ENCODE peak calls at places on chromosomes 3 and 15, in nine cellular contexts. One of them, this sample, is unnamed. For H3K4me1, the result is how much of the 10 kb centered on the place peaks cover.

GRCh38 chr15:36814085-36814484 is 234.7 kb downstream of the CDIN1 start:
- DNase-seq in right atrium auricular region: no peak
- DNase-seq in effector memory CD4-positive, alpha-beta T cell: no peak
- DNase-seq in A673: no peak
- DNase-seq in ovary: no peak
- DNase-seq in psoas muscle: no peak
- DNase-seq in thyroid gland: no peak
- DNase-seq in Panc1: no peak
- DNase-seq in CD4-positive, CD25-positive, alpha-beta regulatory T cell: no peak
- DNase-seq in this sample: no peak

GRCh38 chr3:9534429-9534828 is 19.2 kb downstream of the LHFPL4 start:
- DNase-seq in CD4-positive, CD25-positive, alpha-beta regulatory T cell: no peak
- DNase-seq in effector memory CD4-positive, alpha-beta T cell: no peak
- DNase-seq in ovary: no peak
- DNase-seq in right atrium auricular region: no peak
- DNase-seq in Panc1: no peak
- DNase-seq in thyroid gland: no peak
- DNase-seq in A673: no peak
- DNase-seq in psoas muscle: no peak
- DNase-seq in this sample: no peak

GRCh38 chr3:76044601-76045600 is 259.6 kb upstream of the ZNF717 start:
- DNase-seq in psoas muscle: no peak
- DNase-seq in CD4-positive, CD25-positive, alpha-beta regulatory T cell: no peak
- DNase-seq in Panc1: no peak
- DNase-seq in effector memory CD4-positive, alpha-beta T cell: no peak
- DNase-seq in ovary: no peak
- DNase-seq in right atrium auricular region: no peak
- DNase-seq in thyroid gland: peak
- DNase-seq in A673: peak
- DNase-seq in this sample: peak

GRCh38 chr3:146072824-146073223 is 88.2 kb downstream of the PLOD2 start:
- DNase-seq in A673: no peak
- DNase-seq in right atrium auricular region: no peak
- DNase-seq in effector memory CD4-positive, alpha-beta T cell: no peak
- DNase-seq in Panc1: no peak
- DNase-seq in psoas muscle: no peak
- DNase-seq in ovary: no peak
- DNase-seq in CD4-positive, CD25-positive, alpha-beta regulatory T cell: no peak
- DNase-seq in thyroid gland: no peak
- DNase-seq in this sample: peak

GRCh38 chr3:100891033-100891432 is 102.2 kb downstream of the ABI3BP start:
- DNase-seq in thyroid gland: no peak
- DNase-seq in A673: peak
- DNase-seq in Panc1: no peak
- DNase-seq in ovary: no peak
- DNase-seq in CD4-positive, CD25-positive, alpha-beta regulatory T cell: no peak
- DNase-seq in effector memory CD4-positive, alpha-beta T cell: no peak
- DNase-seq in right atrium auricular region: no peak
- DNase-seq in psoas muscle: no peak
- DNase-seq in this sample: no peak

GRCh38 chr3:73729969-73730440 is 105.3 kb upstream of the PDZRN3 start:
- DNase-seq in thyroid gland: no peak
- DNase-seq in psoas muscle: peak
- DNase-seq in Panc1: no peak
- DNase-seq in A673: no peak
- DNase-seq in CD4-positive, CD25-positive, alpha-beta regulatory T cell: no peak
- DNase-seq in right atrium auricular region: no peak
- DNase-seq in effector memory CD4-positive, alpha-beta T cell: no peak
- DNase-seq in ovary: no peak
- DNase-seq in this sample: no peak

GRCh38 chr3:47318921-47319320 is 36.2 kb downstream of the KLHL18 start:
- DNase-seq in thyroid gland: no peak
- DNase-seq in A673: no peak
- DNase-seq in CD4-positive, CD25-positive, alpha-beta regulatory T cell: no peak
- DNase-seq in right atrium auricular region: no peak
- DNase-seq in effector memory CD4-positive, alpha-beta T cell: no peak
- DNase-seq in Panc1: no peak
- DNase-seq in psoas muscle: no peak
- DNase-seq in ovary: no peak
- DNase-seq in this sample: no peak

GRCh38 chr3:189927975-189928895 is 192.5 kb downstream of the P3H2 start:
- DNase-seq in effector memory CD4-positive, alpha-beta T cell: no peak
- DNase-seq in thyroid gland: no peak
- DNase-seq in Panc1: no peak
- DNase-seq in ovary: no peak
- DNase-seq in psoas muscle: no peak
- DNase-seq in right atrium auricular region: no peak
- DNase-seq in A673: no peak
- DNase-seq in CD4-positive, CD25-positive, alpha-beta regulatory T cell: no peak
- DNase-seq in this sample: no peak

GRCh38 chr15:89230277-89230676 is 8.9 kb upstream of the RLBP1 start:
- DNase-seq in Panc1: no peak
- DNase-seq in effector memory CD4-positive, alpha-beta T cell: no peak
- DNase-seq in ovary: no peak
- DNase-seq in A673: no peak
- DNase-seq in right atrium auricular region: no peak
- DNase-seq in CD4-positive, CD25-positive, alpha-beta regulatory T cell: no peak
- DNase-seq in psoas muscle: no peak
- DNase-seq in thyroid gland: no peak
- DNase-seq in this sample: no peak

GRCh38 chr15:65528461-65529060 is 1.7 kb upstream of the HACD3 start:
- DNase-seq in psoas muscle: no peak
- DNase-seq in effector memory CD4-positive, alpha-beta T cell: no peak
- DNase-seq in A673: no peak
- DNase-seq in thyroid gland: no peak
- DNase-seq in CD4-positive, CD25-positive, alpha-beta regulatory T cell: no peak
- DNase-seq in right atrium auricular region: no peak
- DNase-seq in ovary: no peak
- DNase-seq in Panc1: no peak
- DNase-seq in this sample: no peak

GRCh38 chr3:169954142-169954756 is 12.4 kb upstream of the SEC62 start:
- DNase-seq in Panc1: no peak
- DNase-seq in thyroid gland: no peak
- DNase-seq in A673: no peak
- DNase-seq in psoas muscle: no peak
- DNase-seq in ovary: no peak
- DNase-seq in right atrium auricular region: no peak
- DNase-seq in effector memory CD4-positive, alpha-beta T cell: no peak
- DNase-seq in CD4-positive, CD25-positive, alpha-beta regulatory T cell: no peak
- DNase-seq in this sample: no peak

GRCh38 chr3:20111836-20112235 is 71.6 kb downstream of the KAT2B start:
- DNase-seq in ovary: no peak
- DNase-seq in psoas muscle: no peak
- DNase-seq in effector memory CD4-positive, alpha-beta T cell: no peak
- DNase-seq in CD4-positive, CD25-positive, alpha-beta regulatory T cell: no peak
- DNase-seq in Panc1: peak
- DNase-seq in A673: no peak
- DNase-seq in right atrium auricular region: no peak
- DNase-seq in thyroid gland: no peak
- DNase-seq in this sample: no peak

GRCh38 chr3:111712294-111713180 is 117.4 kb upstream of the ZBED2 start:
- DNase-seq in effector memory CD4-positive, alpha-beta T cell: no peak
- DNase-seq in CD4-positive, CD25-positive, alpha-beta regulatory T cell: peak
- DNase-seq in psoas muscle: no peak
- DNase-seq in A673: no peak
- DNase-seq in thyroid gland: no peak
- DNase-seq in Panc1: no peak
- DNase-seq in ovary: no peak
- DNase-seq in right atrium auricular region: no peak
- DNase-seq in this sample: no peak

GRCh38 chr3:96331341-96331740 is 483.1 kb upstream of the EPHA6 start:
- DNase-seq in psoas muscle: no peak
- DNase-seq in A673: no peak
- DNase-seq in effector memory CD4-positive, alpha-beta T cell: no peak
- DNase-seq in CD4-positive, CD25-positive, alpha-beta regulatory T cell: no peak
- DNase-seq in Panc1: no peak
- DNase-seq in thyroid gland: no peak
- DNase-seq in right atrium auricular region: no peak
- DNase-seq in ovary: no peak
- DNase-seq in this sample: peak

GRCh38 chr15:94894056-94894455 is 662.7 kb downstream of the MCTP2 start:
- DNase-seq in effector memory CD4-positive, alpha-beta T cell: no peak
- DNase-seq in ovary: no peak
- DNase-seq in CD4-positive, CD25-positive, alpha-beta regulatory T cell: no peak
- DNase-seq in psoas muscle: no peak
- DNase-seq in Panc1: no peak
- DNase-seq in thyroid gland: no peak
- DNase-seq in right atrium auricular region: no peak
- DNase-seq in A673: no peak
- DNase-seq in this sample: no peak

GRCh38 chr15:66172339-66172980 is 81.1 kb downstream of the MEGF11 start:
- DNase-seq in ovary: no peak
- DNase-seq in thyroid gland: no peak
- DNase-seq in A673: no peak
- DNase-seq in psoas muscle: no peak
- DNase-seq in Panc1: no peak
- DNase-seq in CD4-positive, CD25-positive, alpha-beta regulatory T cell: no peak
- DNase-seq in effector memory CD4-positive, alpha-beta T cell: no peak
- DNase-seq in right atrium auricular region: no peak
- DNase-seq in this sample: no peak

GRCh38 chr3:100042144-100042543 is 72.2 kb downstream of the FILIP1L start:
- DNase-seq in CD4-positive, CD25-positive, alpha-beta regulatory T cell: no peak
- DNase-seq in right atrium auricular region: no peak
- DNase-seq in ovary: no peak
- DNase-seq in A673: no peak
- DNase-seq in thyroid gland: no peak
- DNase-seq in psoas muscle: no peak
- DNase-seq in effector memory CD4-positive, alpha-beta T cell: no peak
- DNase-seq in Panc1: peak
- DNase-seq in this sample: no peak

GRCh38 chr3:139541898-139542288 is 2.4 kb upstream of the RBP1 start:
- DNase-seq in effector memory CD4-positive, alpha-beta T cell: no peak
- DNase-seq in thyroid gland: no peak
- DNase-seq in ovary: no peak
- DNase-seq in CD4-positive, CD25-positive, alpha-beta regulatory T cell: no peak
- DNase-seq in A673: no peak
- DNase-seq in Panc1: no peak
- DNase-seq in right atrium auricular region: no peak
- DNase-seq in psoas muscle: no peak
- DNase-seq in this sample: no peak
- H3K4me1 ChIP-seq in effector memory CD4-positive, alpha-beta T cell: under half
- H3K4me1 ChIP-seq in thyroid gland: under half
- H3K4me1 ChIP-seq in ovary: under half
- H3K4me1 ChIP-seq in CD4-positive, CD25-positive, alpha-beta regulatory T cell: under half
- H3K4me1 ChIP-seq in A673: under half
- H3K4me1 ChIP-seq in Panc1: under half
- H3K4me1 ChIP-seq in right atrium auricular region: under half
- H3K4me1 ChIP-seq in psoas muscle: under half
- H3K4me1 ChIP-seq in this sample: under half

GRCh38 chr3:30629736-30630135 is 23.3 kb downstream of the TGFBR2 start:
- DNase-seq in CD4-positive, CD25-positive, alpha-beta regulatory T cell: no peak
- DNase-seq in thyroid gland: no peak
- DNase-seq in A673: no peak
- DNase-seq in psoas muscle: no peak
- DNase-seq in effector memory CD4-positive, alpha-beta T cell: no peak
- DNase-seq in right atrium auricular region: no peak
- DNase-seq in Panc1: no peak
- DNase-seq in ovary: no peak
- DNase-seq in this sample: no peak
- H3K4me1 ChIP-seq in CD4-positive, CD25-positive, alpha-beta regulatory T cell: half or more
- H3K4me1 ChIP-seq in thyroid gland: under half
- H3K4me1 ChIP-seq in A673: half or more
- H3K4me1 ChIP-seq in psoas muscle: half or more
- H3K4me1 ChIP-seq in effector memory CD4-positive, alpha-beta T cell: half or more
- H3K4me1 ChIP-seq in right atrium auricular region: half or more
- H3K4me1 ChIP-seq in Panc1: under half
- H3K4me1 ChIP-seq in ovary: under half
- H3K4me1 ChIP-seq in this sample: under half

GRCh38 chr3:141074529-141074928 is 23.4 kb downstream of the SPSB4 start:
- DNase-seq in psoas muscle: no peak
- DNase-seq in ovary: no peak
- DNase-seq in right atrium auricular region: no peak
- DNase-seq in thyroid gland: no peak
- DNase-seq in effector memory CD4-positive, alpha-beta T cell: no peak
- DNase-seq in CD4-positive, CD25-positive, alpha-beta regulatory T cell: no peak
- DNase-seq in A673: no peak
- DNase-seq in Panc1: no peak
- DNase-seq in this sample: no peak
- H3K4me1 ChIP-seq in psoas muscle: under half
- H3K4me1 ChIP-seq in ovary: under half
- H3K4me1 ChIP-seq in right atrium auricular region: under half
- H3K4me1 ChIP-seq in thyroid gland: under half
- H3K4me1 ChIP-seq in effector memory CD4-positive, alpha-beta T cell: under half
- H3K4me1 ChIP-seq in CD4-positive, CD25-positive, alpha-beta regulatory T cell: under half
- H3K4me1 ChIP-seq in A673: under half
- H3K4me1 ChIP-seq in Panc1: under half
- H3K4me1 ChIP-seq in this sample: under half

GRCh38 chr15:41922353-41922752 is 28.5 kb upstream of the SPTBN5 start:
- DNase-seq in right atrium auricular region: no peak
- DNase-seq in psoas muscle: no peak
- DNase-seq in ovary: no peak
- DNase-seq in CD4-positive, CD25-positive, alpha-beta regulatory T cell: no peak
- DNase-seq in A673: no peak
- DNase-seq in thyroid gland: no peak
- DNase-seq in Panc1: no peak
- DNase-seq in effector memory CD4-positive, alpha-beta T cell: no peak
- DNase-seq in this sample: no peak

GRCh38 chr15:41919954-41920538 is 26.2 kb upstream of the SPTBN5 start:
- DNase-seq in A673: no peak
- DNase-seq in effector memory CD4-positive, alpha-beta T cell: no peak
- DNase-seq in Panc1: no peak
- DNase-seq in psoas muscle: peak
- DNase-seq in right atrium auricular region: no peak
- DNase-seq in ovary: peak
- DNase-seq in thyroid gland: no peak
- DNase-seq in CD4-positive, CD25-positive, alpha-beta regulatory T cell: no peak
- DNase-seq in this sample: no peak

GRCh38 chr15:41923424-41923999 is 29.7 kb upstream of the SPTBN5 start:
- DNase-seq in Panc1: no peak
- DNase-seq in psoas muscle: no peak
- DNase-seq in thyroid gland: no peak
- DNase-seq in ovary: no peak
- DNase-seq in CD4-positive, CD25-positive, alpha-beta regulatory T cell: no peak
- DNase-seq in effector memory CD4-positive, alpha-beta T cell: no peak
- DNase-seq in right atrium auricular region: no peak
- DNase-seq in A673: no peak
- DNase-seq in this sample: no peak

GRCh38 chr15:41919201-41919820 is 25.5 kb upstream of the SPTBN5 start:
- DNase-seq in A673: no peak
- DNase-seq in effector memory CD4-positive, alpha-beta T cell: no peak
- DNase-seq in ovary: no peak
- DNase-seq in psoas muscle: no peak
- DNase-seq in thyroid gland: no peak
- DNase-seq in CD4-positive, CD25-positive, alpha-beta regulatory T cell: no peak
- DNase-seq in right atrium auricular region: no peak
- DNase-seq in Panc1: no peak
- DNase-seq in this sample: no peak

GRCh38 chr15:41921167-41921566 is 27.3 kb upstream of the SPTBN5 start:
- DNase-seq in ovary: no peak
- DNase-seq in right atrium auricular region: no peak
- DNase-seq in A673: no peak
- DNase-seq in thyroid gland: no peak
- DNase-seq in Panc1: no peak
- DNase-seq in CD4-positive, CD25-positive, alpha-beta regulatory T cell: no peak
- DNase-seq in effector memory CD4-positive, alpha-beta T cell: no peak
- DNase-seq in psoas muscle: no peak
- DNase-seq in this sample: no peak
- H3K4me1 ChIP-seq in ovary: under half
- H3K4me1 ChIP-seq in right atrium auricular region: half or more
- H3K4me1 ChIP-seq in A673: under half
- H3K4me1 ChIP-seq in thyroid gland: under half
- H3K4me1 ChIP-seq in Panc1: under half
- H3K4me1 ChIP-seq in CD4-positive, CD25-positive, alpha-beta regulatory T cell: under half
- H3K4me1 ChIP-seq in effector memory CD4-positive, alpha-beta T cell: under half
- H3K4me1 ChIP-seq in psoas muscle: under half
- H3K4me1 ChIP-seq in this sample: under half

GRCh38 chr3:49489247-49489646 is 19.2 kb downstream of the DAG1 start:
- DNase-seq in A673: no peak
- DNase-seq in thyroid gland: no peak
- DNase-seq in psoas muscle: no peak
- DNase-seq in ovary: no peak
- DNase-seq in CD4-positive, CD25-positive, alpha-beta regulatory T cell: no peak
- DNase-seq in right atrium auricular region: no peak
- DNase-seq in effector memory CD4-positive, alpha-beta T cell: no peak
- DNase-seq in Panc1: no peak
- DNase-seq in this sample: no peak
- H3K4me1 ChIP-seq in A673: under half
- H3K4me1 ChIP-seq in thyroid gland: under half
- H3K4me1 ChIP-seq in psoas muscle: under half
- H3K4me1 ChIP-seq in ovary: under half
- H3K4me1 ChIP-seq in CD4-positive, CD25-positive, alpha-beta regulatory T cell: under half
- H3K4me1 ChIP-seq in right atrium auricular region: under half
- H3K4me1 ChIP-seq in effector memory CD4-positive, alpha-beta T cell: under half
- H3K4me1 ChIP-seq in Panc1: under half
- H3K4me1 ChIP-seq in this sample: under half

This sample was measured in MM.1S.